ENCODE peak calls at places on chromosome 20, in four cellular contexts. V is heart right ventricle; A is upper lobe of right lung; E is CD8-positive, alpha-beta T cell. W is an unnamed sample.

GRCh38 chr20:22626501-22626900 is 42.1 kb upstream of the FOXA2 start:
- DNase-seq in V (no peak), A (no peak), E (no peak), W (no peak)

GRCh38 chr20:6838181-6838826 is 70.8 kb downstream of the BMP2 start:
- DNase-seq in V (no peak), A (no peak), E (no peak), W (no peak)

GRCh38 chr20:50987493-50988210 is 29.0 kb downstream of the MOCS3 start:
- DNase-seq in V (peak; percentile 18), A (no peak), E (peak; percentile 51), W (peak; percentile 62)

GRCh38 chr20:63230800-63231268 is 4.9 kb upstream of the BIRC7 start:
- DNase-seq in V (peak; percentile 58), A (no peak), E (no peak), W (no peak)

GRCh38 chr20:53901064-53901463 is 169.3 kb downstream of the BCAS1 start:
- DNase-seq in V (no peak), A (no peak), E (no peak), W (no peak)

GRCh38 chr20:59222982-59223610 is 59.5 kb downstream of the ZNF831 start:
- DNase-seq in V (no peak), A (no peak), E (no peak), W (no peak)

GRCh38 chr20:17611540-17612286 is 41.8 kb downstream of the DSTN start:
- DNase-seq in V (no peak), A (peak; percentile 72), E (no peak), W (peak; percentile 60)

GRCh38 chr20:48923149-48923718 is 1.7 kb downstream of the ARFGEF2 start:
- DNase-seq in V (no peak), A (no peak), E (no peak), W (no peak)

GRCh38 chr20:63736893-63737689 is 627 bp downstream of the LIME1 start:
- DNase-seq in V (no peak), A (peak; percentile 69), E (peak; percentile 74), W (peak; percentile 69)

DNA sequence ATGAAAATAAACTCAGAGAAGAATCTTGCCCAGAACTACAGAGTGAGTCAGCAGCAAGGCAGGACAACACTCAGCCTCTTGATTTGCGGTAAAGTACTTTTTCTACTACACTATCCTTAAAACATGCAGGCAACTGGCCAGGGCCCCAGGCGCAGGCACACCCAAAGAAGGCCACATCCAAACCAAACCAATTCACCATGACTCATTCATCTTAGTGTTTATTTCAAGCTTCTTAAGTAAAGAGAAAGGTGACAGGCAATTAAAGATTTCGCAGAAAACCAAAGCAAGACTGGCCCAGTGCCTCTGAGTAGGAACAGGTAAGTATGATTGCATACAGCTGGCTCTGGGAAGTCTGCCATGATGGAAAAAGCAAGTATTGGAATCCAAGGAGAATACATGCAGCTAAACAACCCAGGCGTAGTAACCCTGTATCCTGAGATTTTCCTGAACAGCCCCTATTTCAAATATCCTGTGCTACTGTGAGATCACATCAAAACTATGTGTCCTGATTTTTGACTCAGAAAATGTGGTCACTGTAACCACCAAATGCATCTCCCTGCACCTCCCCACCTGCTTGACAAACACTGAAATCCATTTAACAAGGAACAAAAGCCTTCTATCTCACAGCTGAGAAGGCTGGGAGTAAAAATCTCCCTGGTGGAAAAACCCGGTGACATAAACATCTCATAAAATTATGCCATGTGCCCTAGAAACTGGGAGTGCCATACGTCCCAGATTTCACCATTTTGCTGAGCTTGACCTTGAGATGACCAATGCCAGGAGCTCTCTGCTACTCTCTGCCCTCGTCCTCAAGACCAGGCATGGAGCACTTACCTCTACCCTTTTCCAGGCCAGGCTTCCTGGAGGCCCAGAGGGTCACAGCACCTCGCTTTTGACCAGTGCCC is 12.4 kb downstream of the WFDC3 start:
- DNase-seq in V (peak; percentile 64), A (peak; percentile 92), E (no peak), W (peak; percentile 79)
- H3K27ac ChIP-seq in V (peak overlapping the region; percentile 24), A (peak overlapping the region; percentile 84), E (no peak overlapping the region), W (peak overlapping the region; percentile 65)

GRCh38 chr20:15045246-15045645 is 707.8 kb upstream of the FLRT3 start:
- DNase-seq in V (no peak), A (no peak), E (no peak), W (no peak)

GRCh38 chr20:15042723-15043122 is 705.3 kb upstream of the FLRT3 start:
- DNase-seq in V (no peak), A (no peak), E (no peak), W (no peak)

GRCh38 chr20:15047561-15047960 is 710.1 kb upstream of the FLRT3 start:
- DNase-seq in V (no peak), A (no peak), E (no peak), W (no peak)

DNA sequence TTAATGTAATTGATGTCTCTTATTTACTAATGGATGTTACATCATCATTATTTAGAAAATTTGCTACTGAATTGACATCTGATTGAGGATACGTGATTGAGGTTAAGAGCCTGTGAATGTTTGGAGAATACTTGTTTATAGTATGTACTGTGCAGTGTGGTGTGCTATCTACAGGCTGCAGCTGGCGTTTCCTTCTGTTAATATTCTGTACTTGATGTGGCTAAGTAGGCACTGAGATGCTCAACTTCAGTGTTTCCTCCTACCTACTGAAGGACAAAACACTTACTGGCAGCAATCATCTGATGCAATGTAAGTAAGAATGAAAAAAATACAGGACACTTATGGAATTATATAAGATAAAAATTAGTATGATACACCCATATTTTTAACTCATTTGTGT is 709.7 kb upstream of the FLRT3 start:
- DNase-seq in V (no peak), A (no peak), E (no peak), W (no peak)
- TF ChIP-seq CTCF in V (no peak), A (no peak), E (no peak), W (no peak)

DNA sequence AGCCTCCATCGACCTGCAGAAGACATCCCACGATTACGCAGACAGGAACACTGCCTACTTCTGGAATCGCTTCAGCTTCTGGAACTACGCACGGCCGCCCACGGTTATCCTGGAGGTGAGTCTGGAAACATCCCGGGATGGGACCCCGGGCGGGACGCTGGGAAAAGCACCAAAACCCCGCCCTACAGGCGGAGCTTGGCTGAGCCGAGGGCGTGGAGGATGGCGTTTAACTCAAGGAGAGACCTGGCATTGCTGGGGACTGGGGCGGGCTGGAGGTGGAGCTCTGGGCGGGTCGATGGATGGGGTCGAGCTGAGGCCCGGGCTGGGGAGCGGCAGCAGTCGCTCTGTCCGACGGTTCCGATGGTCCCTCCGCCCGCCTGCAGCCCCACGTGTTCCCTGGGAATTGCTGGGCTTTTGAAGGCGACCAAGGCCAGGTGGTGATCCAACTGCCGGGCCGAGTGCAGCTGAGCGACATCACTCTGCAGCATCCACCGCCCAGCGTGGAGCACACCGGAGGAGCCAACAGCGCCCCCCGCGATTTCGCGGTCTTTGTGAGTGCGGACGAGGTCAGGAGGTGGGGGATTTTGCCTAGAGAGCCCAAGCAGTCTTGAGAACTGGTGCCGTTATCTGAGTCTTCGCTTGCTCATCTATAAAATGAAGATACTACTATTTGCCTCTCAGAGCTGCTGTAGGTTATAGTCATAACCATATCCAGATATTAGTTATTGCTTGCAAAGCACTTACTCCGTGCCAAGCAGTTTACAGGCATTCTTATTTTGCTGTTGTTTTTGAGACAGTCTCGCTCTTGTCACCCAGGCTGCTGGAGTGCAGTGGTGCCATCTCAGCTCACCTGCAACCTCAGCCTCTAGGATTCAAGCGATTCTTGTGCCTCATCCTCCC is 3.8 kb downstream of the SPAG4 start:
- DNase-seq in V (peak; percentile 83), A (peak; percentile 89), E (peak; percentile 75), W (peak; percentile 81)
- H3K27ac ChIP-seq in V (peak overlapping the region; percentile 54), A (no peak overlapping the region), E (peak overlapping the region; percentile 25), W (peak overlapping the region; percentile 14)

GRCh38 chr20:4256886-4257285 is 241.5 kb upstream of the RNF24 start:
- DNase-seq in V (no peak), A (no peak), E (no peak), W (no peak)

GRCh38 chr20:4260102-4260501 is 244.7 kb upstream of the RNF24 start:
- DNase-seq in V (no peak), A (no peak), E (no peak), W (no peak)

GRCh38 chr20:4266183-4266582 is 250.8 kb upstream of the RNF24 start:
- DNase-seq in V (no peak), A (no peak), E (no peak), W (no peak)

GRCh38 chr20:4263011-4263410 is 247.7 kb upstream of the RNF24 start:
- DNase-seq in V (no peak), A (no peak), E (no peak), W (no peak)

DNA sequence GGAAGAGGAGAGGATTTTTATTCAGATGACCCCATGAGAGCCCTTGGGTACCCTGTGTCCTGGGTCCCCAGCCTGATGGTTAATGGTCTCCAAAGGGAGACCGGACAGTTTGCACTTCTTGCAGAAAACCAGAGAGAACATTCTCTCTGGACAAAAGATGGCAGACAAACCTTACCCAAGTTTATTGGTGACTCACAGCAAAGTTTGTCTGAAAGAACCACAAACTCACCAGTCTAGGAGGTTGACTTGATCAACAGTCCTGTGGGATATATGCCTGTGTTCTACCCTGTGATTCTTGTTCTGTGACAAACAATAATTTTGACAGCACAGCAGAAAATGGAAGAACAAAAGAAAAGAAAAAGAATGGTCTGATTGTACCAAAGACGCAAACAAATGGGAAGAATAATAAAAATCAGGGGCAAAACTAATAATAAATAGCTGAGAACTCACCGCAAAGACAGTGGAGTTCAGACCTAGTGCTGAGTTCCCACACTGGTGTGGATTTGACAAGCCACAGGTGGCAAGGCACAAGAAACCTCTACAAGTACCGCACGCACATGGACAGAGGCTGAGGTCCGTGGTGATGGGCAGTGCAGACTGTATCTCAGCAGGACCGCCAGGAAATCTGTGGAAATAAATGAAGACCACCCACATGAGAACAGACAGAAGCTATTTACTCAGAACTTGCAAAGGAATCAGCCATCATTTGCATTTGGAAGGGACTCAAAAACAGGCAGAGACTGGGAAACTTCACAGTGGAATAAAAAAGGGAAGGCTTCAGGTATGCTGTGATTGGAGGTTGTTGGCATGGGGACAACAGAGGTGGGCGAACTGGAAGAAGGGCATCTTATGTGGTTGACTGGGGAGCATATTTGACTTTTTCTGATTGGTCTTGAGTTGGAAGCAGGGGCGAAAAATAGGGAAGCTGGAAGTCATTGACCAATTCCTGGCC is 246.3 kb upstream of the RNF24 start:
- DNase-seq in V (no peak), A (no peak), E (no peak), W (no peak)
- TF ChIP-seq CTCF in V (no peak), A (no peak), E (no peak), W (no peak)

DNA sequence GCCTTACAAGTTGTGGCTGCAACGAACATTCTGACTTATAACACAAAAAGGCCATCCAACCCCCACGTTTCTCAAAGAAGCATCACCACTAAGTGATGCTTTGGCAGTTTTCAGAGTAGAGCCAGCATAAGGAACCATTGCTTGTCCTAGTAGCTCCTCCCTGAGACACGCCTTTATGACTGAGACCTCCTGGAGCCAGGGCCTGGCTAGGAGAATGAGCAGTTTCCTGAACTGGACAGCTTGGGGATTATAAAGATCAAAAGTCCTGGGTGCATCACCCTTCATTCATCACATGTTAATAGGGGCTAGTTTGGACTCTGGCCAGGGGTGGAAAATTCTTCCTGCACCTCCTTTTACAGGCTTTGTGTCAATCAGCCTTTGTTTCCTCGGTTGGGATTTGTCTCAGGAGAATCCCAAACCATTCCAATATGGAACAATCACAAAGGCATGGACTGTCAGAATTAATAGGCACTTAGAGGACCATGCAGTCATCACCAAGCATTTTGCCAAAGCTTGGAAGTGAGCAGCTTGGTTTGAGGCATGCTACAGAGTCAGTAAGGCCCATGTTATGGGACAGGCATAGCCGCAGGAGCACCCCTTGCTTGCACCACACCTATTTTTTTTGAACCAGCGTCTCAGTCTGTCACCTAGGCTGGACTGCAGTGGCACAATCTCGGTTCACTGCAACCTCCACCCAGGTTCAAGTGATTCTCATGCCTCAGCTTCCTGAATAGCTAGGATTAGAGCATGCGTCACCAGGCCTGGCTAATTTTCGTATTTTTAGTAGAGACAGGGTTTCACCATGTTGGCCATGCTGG is 64.9 kb upstream of the TGM3 start:
- DNase-seq in V (no peak), A (no peak), E (no peak), W (no peak)
- H3K27ac ChIP-seq in V (no peak overlapping the region), A (no peak overlapping the region), E (no peak overlapping the region), W (no peak overlapping the region)

W was measured in Peyer's patch.